ENCODE peak calls at places on chromosomes 5 and 9, in nine cellular contexts. U, A, J, L, W, O, F, D and P are unnamed samples.

GRCh38 chr5:88675758-88676636 is 207.0 kb downstream of the MEF2C start:
- DNase-seq in U (peak), A (no peak), J (no peak), L (no peak), W (no peak), O (no peak), F (peak), D (no peak), P (peak)

GRCh38 chr5:94577466-94578245 is 40.7 kb downstream of the KIAA0825 start:
- DNase-seq in U (no peak), A (no peak), J (peak), L (no peak), W (no peak), O (no peak), F (no peak), D (no peak), P (no peak)

GRCh38 chr5:109256486-109256885 is 153.3 kb downstream of the PJA2 start:
- DNase-seq in U (no peak), A (no peak), J (no peak), L (peak), W (no peak), O (no peak), F (no peak), D (no peak), P (no peak)

GRCh38 chr5:64221911-64222310 is 56.3 kb downstream of the RNF180 start:
- DNase-seq in U (no peak), A (no peak), J (no peak), L (no peak), W (no peak), O (no peak), F (no peak), D (no peak), P (no peak)

GRCh38 chr5:56838409-56839039 is 23.2 kb downstream of the MAP3K1 start:
- DNase-seq in U (peak), A (no peak), J (peak), L (peak), W (no peak), O (peak), F (no peak), D (no peak), P (peak)

GRCh38 chr9:15738011-15738410 is 185.2 kb downstream of the CCDC171 start:
- DNase-seq in U (no peak), A (no peak), J (no peak), L (peak), W (no peak), O (no peak), F (no peak), D (no peak), P (no peak)

GRCh38 chr9:69265891-69266290 is 59.1 kb upstream of the ENTREP1 start:
- DNase-seq in U (no peak), A (no peak), J (no peak), L (no peak), W (no peak), O (no peak), F (no peak), D (no peak), P (no peak)

GRCh38 chr5:168422431-168422830 is 63.8 kb upstream of the RARS1 start:
- DNase-seq in U (no peak), A (no peak), J (no peak), L (no peak), W (no peak), O (no peak), F (no peak), D (no peak), P (no peak)

GRCh38 chr5:102901821-102902448 is 146.8 kb downstream of the PAM start:
- DNase-seq in U (no peak), A (no peak), J (no peak), L (peak), W (no peak), O (peak), F (no peak), D (no peak), P (no peak)

GRCh38 chr9:5269249-5269715 is 35.2 kb downstream of the RLN2 start:
- DNase-seq in U (peak), A (no peak), J (no peak), L (peak), W (no peak), O (peak), F (no peak), D (no peak), P (no peak)

GRCh38 chr5:142669479-142669878 is 16.4 kb downstream of the FGF1 start:
- DNase-seq in U (no peak), A (no peak), J (no peak), L (no peak), W (no peak), O (peak), F (no peak), D (no peak), P (no peak)

GRCh38 chr5:137252513-137252912 is 246.6 kb downstream of the SPOCK1 start:
- DNase-seq in U (no peak), A (no peak), J (no peak), L (no peak), W (no peak), O (no peak), F (no peak), D (no peak), P (no peak)

GRCh38 chr5:127840198-127840524 is 137.0 kb downstream of the CCDC192 start:
- DNase-seq in U (no peak), A (no peak), J (no peak), L (no peak), W (no peak), O (no peak), F (no peak), D (no peak), P (no peak)

GRCh38 chr5:51678335-51678734 is 295.1 kb downstream of the ISL1 start:
- DNase-seq in U (no peak), A (no peak), J (no peak), L (peak), W (no peak), O (no peak), F (no peak), D (no peak), P (no peak)

GRCh38 chr9:118362596-118362995 is 658.4 kb downstream of the TLR4 start:
- DNase-seq in U (no peak), A (no peak), J (no peak), L (no peak), W (no peak), O (no peak), F (no peak), D (no peak), P (no peak)

GRCh38 chr5:12182988-12183387 is 278.7 kb upstream of the CTNND2 start:
- DNase-seq in U (no peak), A (no peak), J (no peak), L (no peak), W (no peak), O (no peak), F (no peak), D (no peak), P (no peak)

GRCh38 chr9:134381262-134381661 is 55.0 kb downstream of the RXRA start:
- DNase-seq in U (no peak), A (no peak), J (no peak), L (no peak), W (no peak), O (no peak), F (no peak), D (no peak), P (no peak)

GRCh38 chr9:134382733-134383132 is 56.5 kb downstream of the RXRA start:
- DNase-seq in U (no peak), A (no peak), J (no peak), L (no peak), W (no peak), O (no peak), F (no peak), D (no peak), P (no peak)

GRCh38 chr9:134383148-134383547 is 56.9 kb downstream of the RXRA start:
- DNase-seq in U (no peak), A (no peak), J (no peak), L (no peak), W (no peak), O (no peak), F (no peak), D (no peak), P (no peak)

GRCh38 chr9:134379774-134380431 is 53.6 kb downstream of the RXRA start:
- DNase-seq in U (no peak), A (no peak), J (no peak), L (no peak), W (no peak), O (peak), F (no peak), D (no peak), P (no peak)

DNA sequence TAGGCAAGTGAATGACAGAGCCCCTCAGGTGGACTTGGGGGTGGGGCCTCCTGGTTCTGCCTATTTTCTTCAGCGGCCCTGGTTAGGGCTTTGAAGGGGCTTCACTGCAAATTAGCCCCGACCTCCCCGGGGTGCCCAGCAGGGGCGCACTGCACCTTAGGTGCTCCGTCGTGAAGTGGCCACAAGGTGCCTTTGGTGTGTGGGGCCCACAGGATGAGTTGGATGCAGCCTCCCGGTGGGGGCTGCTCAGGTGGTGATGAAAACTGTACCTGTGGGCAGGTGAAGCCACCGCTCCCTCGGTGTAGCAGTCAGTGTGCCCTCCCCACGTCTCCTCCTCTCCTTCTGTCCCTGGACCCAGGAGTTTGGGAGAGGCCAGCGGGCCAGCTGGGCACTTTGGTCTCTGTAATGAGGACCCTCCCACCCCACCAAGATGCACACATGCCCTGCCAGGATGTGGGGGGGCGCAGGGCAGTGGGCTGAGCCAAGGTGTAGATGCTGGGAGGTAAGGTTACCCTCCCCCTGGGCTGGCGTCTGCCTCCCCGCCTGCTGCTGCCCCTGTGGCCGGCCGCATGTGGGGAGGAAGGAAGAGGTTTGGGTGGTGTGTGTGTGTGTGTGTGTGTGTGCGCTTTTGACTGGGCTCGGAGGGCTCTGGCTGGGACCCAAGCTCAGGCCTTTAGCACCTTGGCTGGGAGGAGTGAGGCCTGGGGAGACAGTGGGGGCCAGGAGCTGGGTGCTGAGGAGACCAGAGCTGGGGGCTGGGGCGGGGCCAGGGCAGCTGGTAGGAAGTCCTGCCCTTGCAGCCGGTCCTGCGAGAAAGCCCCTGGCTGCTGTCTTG is 55.6 kb downstream of the RXRA start:
- DNase-seq in U (no peak), A (peak), J (no peak), L (peak), W (no peak), O (no peak), F (peak), D (no peak), P (peak)
- TF ChIP-seq CTCF in U (peak), A (peak), J (peak), L (peak), W (no peak), O (no peak), F (no peak), D (no peak), P (peak)

DNA sequence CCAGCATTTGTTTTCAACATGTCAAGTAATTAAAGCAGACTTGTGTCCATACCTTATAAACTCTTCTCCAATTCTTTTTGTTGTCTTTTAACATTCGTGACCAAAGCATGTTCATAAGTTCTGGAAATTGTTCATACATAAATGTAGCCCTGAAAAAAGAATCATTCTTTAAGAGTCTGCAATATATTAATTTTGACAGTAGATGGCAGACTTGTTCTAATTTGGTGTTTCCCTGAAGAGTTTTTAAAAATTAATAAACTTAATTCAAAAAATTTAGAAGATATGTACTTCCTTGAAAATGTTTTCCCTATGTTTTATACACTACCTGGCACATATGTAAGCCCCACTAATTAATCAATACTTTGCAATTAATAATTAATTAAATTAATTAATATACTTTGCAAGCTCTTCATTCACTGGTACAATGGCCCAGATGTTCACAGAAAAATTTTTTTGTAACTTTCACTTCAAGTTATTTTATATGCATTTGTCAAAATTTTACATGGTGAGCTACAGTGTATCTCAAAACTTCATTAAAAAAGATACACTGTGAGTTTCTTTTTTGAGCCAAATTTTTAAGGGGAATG is 42.2 kb downstream of the CLINT1 start:
- DNase-seq in U (no peak), A (no peak), J (no peak), L (peak), W (no peak), O (no peak), F (no peak), D (no peak), P (peak)
- TF ChIP-seq CTCF in U (peak), A (peak), J (peak), L (no peak), W (peak), O (peak), F (peak), D (peak), P (peak)

GRCh38 chr5:180204420-180204819 is 4.6 kb downstream of the RASGEF1C start:
- DNase-seq in U (no peak), A (no peak), J (no peak), L (no peak), W (no peak), O (no peak), F (no peak), D (no peak), P (no peak)

GRCh38 chr5:180202939-180203573 is 6.0 kb downstream of the RASGEF1C start:
- DNase-seq in U (no peak), A (no peak), J (no peak), L (no peak), W (no peak), O (no peak), F (no peak), D (no peak), P (no peak)

GRCh38 chr5:180199390-180199789 is 9.6 kb downstream of the RASGEF1C start:
- DNase-seq in U (no peak), A (no peak), J (no peak), L (no peak), W (no peak), O (no peak), F (no peak), D (no peak), P (no peak)

GRCh38 chr5:180198208-180198607 is 10.8 kb downstream of the RASGEF1C start:
- DNase-seq in U (no peak), A (no peak), J (no peak), L (no peak), W (peak), O (no peak), F (no peak), D (no peak), P (no peak)

DNA sequence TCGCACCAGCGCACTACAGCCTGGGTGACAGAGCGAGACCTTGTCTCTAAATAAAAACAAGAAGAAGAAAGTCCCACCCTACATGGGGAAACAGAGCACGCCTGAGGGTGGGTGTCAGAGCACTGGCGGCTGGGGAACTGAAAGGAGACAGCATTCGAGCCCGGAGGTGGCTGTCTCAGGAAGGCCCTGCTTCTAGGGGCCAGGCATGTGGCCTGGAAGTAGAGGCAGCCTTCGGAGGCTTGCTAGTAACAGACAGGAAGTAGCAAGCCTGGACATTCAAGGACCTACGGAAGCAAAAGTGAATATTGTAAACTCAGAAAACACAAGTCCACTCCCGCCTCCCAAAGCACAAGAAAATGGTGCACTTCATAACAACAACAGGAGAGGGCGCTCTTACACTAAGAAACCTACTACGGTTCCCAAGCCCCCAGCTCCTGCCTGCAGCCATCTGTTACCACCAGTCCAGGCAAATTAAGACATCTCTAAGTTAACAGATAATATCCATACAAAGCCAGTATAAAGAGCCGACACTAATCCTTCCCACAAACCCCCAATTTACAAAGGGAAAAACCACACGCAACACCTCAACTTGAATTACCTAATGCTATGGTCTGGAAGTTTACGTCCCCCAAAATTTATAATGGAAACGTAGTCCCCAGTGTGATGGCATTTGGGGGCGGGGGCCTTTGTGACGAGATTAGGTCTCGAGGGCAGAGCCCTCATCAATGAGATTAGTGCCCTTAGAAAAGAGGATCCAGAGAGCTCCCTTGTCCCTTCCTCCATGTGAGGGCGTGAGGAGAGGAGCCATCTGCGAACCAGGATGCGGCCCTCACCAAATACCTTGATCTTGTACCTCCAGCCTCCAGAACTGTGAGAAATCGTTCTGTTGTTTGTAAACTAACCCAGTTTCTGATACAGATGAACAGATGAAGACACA is 7.7 kb downstream of the RASGEF1C start:
- DNase-seq in U (peak), A (peak), J (no peak), L (peak), W (no peak), O (no peak), F (peak), D (no peak), P (peak)
- TF ChIP-seq CTCF in U (peak), A (peak), J (peak), L (peak), W (no peak), O (no peak), F (peak), D (no peak), P (peak)

GRCh38 chr9:95086564-95086955 is 230.9 kb downstream of the FANCC start:
- DNase-seq in U (peak), A (no peak), J (no peak), L (no peak), W (no peak), O (no peak), F (no peak), D (no peak), P (no peak)

GRCh38 chr9:95089916-95090791 is 227.4 kb downstream of the FANCC start:
- DNase-seq in U (no peak), A (peak), J (no peak), L (no peak), W (no peak), O (no peak), F (no peak), D (peak), P (no peak)

GRCh38 chr9:95089257-95089873 is 228.1 kb downstream of the FANCC start:
- DNase-seq in U (no peak), A (no peak), J (no peak), L (no peak), W (no peak), O (no peak), F (no peak), D (peak), P (no peak)

GRCh38 chr9:95087659-95088242 is 229.8 kb downstream of the FANCC start:
- DNase-seq in U (no peak), A (peak), J (no peak), L (no peak), W (no peak), O (peak), F (no peak), D (peak), P (peak)

DNA sequence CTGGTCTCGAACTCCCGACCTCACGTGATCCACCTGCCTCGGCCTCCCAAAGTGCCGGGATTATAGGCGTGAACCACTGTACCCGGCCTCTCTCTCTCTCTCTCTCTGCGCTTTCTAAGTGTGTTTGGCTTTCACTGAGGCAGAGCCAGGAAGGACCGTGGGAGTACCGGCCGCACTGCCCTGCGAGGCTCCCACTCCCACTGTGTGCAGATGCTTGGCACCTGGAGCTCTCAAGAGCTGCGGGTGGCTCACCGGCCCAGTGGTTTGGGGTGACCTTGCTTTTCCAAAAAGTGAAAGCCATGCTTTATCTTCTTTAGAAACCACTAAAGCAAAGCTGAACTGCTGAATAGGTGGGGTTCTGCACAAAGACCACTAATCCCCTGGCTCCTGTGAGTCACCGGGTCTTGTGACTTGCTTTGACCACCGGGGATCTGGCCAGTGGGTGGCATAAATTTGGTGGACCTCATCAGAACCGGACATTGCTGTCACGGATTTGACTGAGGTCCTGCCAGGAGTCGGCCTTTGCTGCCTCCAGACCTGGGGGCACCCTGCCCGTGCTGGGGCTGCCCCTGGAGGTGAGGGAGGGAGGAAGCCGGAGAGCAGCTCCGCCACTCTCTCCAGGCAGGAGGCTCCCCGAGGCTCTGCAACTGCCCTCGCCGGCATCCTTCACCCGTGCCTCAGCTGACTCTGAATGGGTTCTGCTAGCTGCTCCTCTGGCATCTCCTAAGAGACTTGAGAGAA is 228.9 kb downstream of the FANCC start:
- DNase-seq in U (peak), A (no peak), J (no peak), L (no peak), W (no peak), O (no peak), F (no peak), D (peak), P (no peak)
- TF ChIP-seq CTCF in U (no peak), A (no peak), J (no peak), L (no peak), W (no peak), O (no peak), F (no peak), D (no peak), P (no peak)